ENCODE peak calls at places on chromosomes 2 and 18, in seven cellular contexts. C is endothelial cell, S is PC-9, O is body of pancreas, F is A549, H is dorsolateral prefrontal cortex, J is kidney. G is an unnamed sample.

GRCh38 chr2:55120634-55121359 is 70.5 kb upstream of the RTN4 start:
- DNase-seq in C (no peak), S (no peak), O (no peak), F (no peak), H (peak; percentile 87), J (peak; percentile 84), G (no peak)

GRCh38 chr2:224159345-224159928 is 120.4 kb upstream of the SERPINE2 start:
- DNase-seq in C (no peak), S (no peak), O (no peak), F (no peak), H (no peak), J (no peak), G (no peak)

GRCh38 chr2:2682700-2683342 is 351.7 kb upstream of the MYT1L start:
- DNase-seq in C (no peak), S (no peak), O (no peak), F (no peak), H (no peak), J (no peak), G (no peak)

GRCh38 chr18:36706313-36706881 is 122.4 kb downstream of the TPGS2 start:
- DNase-seq in C (no peak), S (no peak), O (no peak), F (no peak), H (no peak), J (no peak), G (no peak)

GRCh38 chr2:46305767-46306166 is 8.6 kb downstream of the EPAS1 start:
- DNase-seq in C (no peak), S (peak; percentile 50), O (no peak), F (no peak), H (no peak), J (no peak), G (no peak)

GRCh38 chr2:207744451-207744850 is 25.3 kb downstream of the FZD5 start:
- DNase-seq in C (no peak), S (no peak), O (no peak), F (no peak), H (no peak), J (no peak), G (no peak)

GRCh38 chr2:6883448-6884122 is 6.0 kb downstream of the RSAD2 start:
- DNase-seq in C (no peak), S (no peak), O (no peak), F (no peak), H (no peak), J (no peak), G (no peak)

GRCh38 chr2:157874278-157874825 is 1.8 kb downstream of the ACVR1 start:
- DNase-seq in C (no peak), S (no peak), O (peak; percentile 21), F (no peak), H (peak; percentile 36), J (peak; percentile 63), G (no peak)

GRCh38 chr18:46338761-46339160 is 234.6 kb downstream of the HAUS1 start:
- DNase-seq in C (no peak), S (no peak), O (no peak), F (no peak), H (no peak), J (no peak), G (no peak)

GRCh38 chr2:191691016-191691725 is 13.2 kb downstream of the NABP1 start:
- DNase-seq in C (peak; percentile 55), S (peak; percentile 71), O (peak; percentile 64), F (peak; percentile 68), H (no peak), J (no peak), G (no peak)

GRCh38 chr18:64165906-64166305 is 17.0 kb upstream of the LINC00305 start:
- DNase-seq in C (no peak), S (peak; percentile 41), O (no peak), F (no peak), H (no peak), J (no peak), G (no peak)

GRCh38 chr2:113198790-113199612 is 25.2 kb downstream of the PSD4 start:
- DNase-seq in C (peak; percentile 88), S (peak; percentile 72), O (peak; percentile 93), F (peak; percentile 61), H (peak; percentile 78), J (peak; percentile 94), G (no peak)

GRCh38 chr2:113200736-113201490 is 27.1 kb downstream of the PSD4 start:
- DNase-seq in C (no peak), S (no peak), O (no peak), F (no peak), H (no peak), J (no peak), G (no peak)

GRCh38 chr2:113201496-113202304 is 27.9 kb downstream of the PSD4 start:
- DNase-seq in C (no peak), S (no peak), O (no peak), F (no peak), H (no peak), J (no peak), G (no peak)

GRCh38 chr2:113198048-113198789 is 24.4 kb downstream of the PSD4 start:
- DNase-seq in C (no peak), S (no peak), O (no peak), F (no peak), H (no peak), J (no peak), G (no peak)

GRCh38 chr2:113200236-113200635 is 26.5 kb downstream of the PSD4 start:
- DNase-seq in C (no peak), S (no peak), O (no peak), F (no peak), H (no peak), J (no peak), G (no peak)
- TF ChIP-seq CTCF in C (no peak), S (no peak), O (no peak), F (peak; percentile 8), H (no peak), J (no peak), G (no peak)

DNA sequence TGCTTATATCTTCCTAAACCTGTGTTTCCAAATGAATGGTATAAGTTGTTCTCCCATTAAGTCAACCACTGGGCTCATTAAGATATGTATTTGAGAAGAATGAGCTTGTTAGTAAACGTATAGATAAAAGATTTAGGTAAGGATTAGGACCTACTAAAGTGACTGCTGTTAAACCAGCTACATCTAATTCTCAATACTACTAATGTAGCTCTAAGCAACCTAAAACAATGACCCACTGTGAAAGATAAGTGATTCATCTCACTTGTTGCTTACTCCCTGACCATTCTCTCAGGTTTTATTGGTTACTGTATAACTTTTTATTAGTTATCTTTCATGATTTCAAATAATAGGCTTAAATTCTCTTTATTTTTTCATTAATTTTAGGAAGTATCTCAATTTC is 26.9 kb downstream of the SLC40A1 start:
- DNase-seq in C (no peak), S (no peak), O (no peak), F (no peak), H (no peak), J (no peak), G (no peak)
- TF ChIP-seq CTCF in C (no peak), S (no peak), O (no peak), F (no peak), H (no peak), J (no peak), G (no peak)

GRCh38 chr18:7168408-7168807 is 50.8 kb upstream of the LAMA1 start:
- DNase-seq in C (no peak), S (no peak), O (no peak), F (no peak), H (no peak), J (no peak), G (no peak)

GRCh38 chr18:7170292-7170691 is 52.7 kb upstream of the LAMA1 start:
- DNase-seq in C (no peak), S (no peak), O (no peak), F (no peak), H (no peak), J (no peak), G (no peak)

GRCh38 chr18:7169601-7170000 is 52.0 kb upstream of the LAMA1 start:
- DNase-seq in C (no peak), S (no peak), O (no peak), F (no peak), H (no peak), J (no peak), G (no peak)

GRCh38 chr18:7165846-7166393 is 48.3 kb upstream of the LAMA1 start:
- DNase-seq in C (no peak), S (no peak), O (no peak), F (no peak), H (no peak), J (no peak), G (no peak)

GRCh38 chr18:7164610-7165009 is 47.0 kb upstream of the LAMA1 start:
- DNase-seq in C (peak; percentile 15), S (no peak), O (no peak), F (peak; percentile 6), H (peak; percentile 50), J (no peak), G (no peak)
- TF ChIP-seq CTCF in C (no peak), S (no peak), O (no peak), F (no peak), H (peak; percentile 45), J (no peak), G (peak; percentile 63)

GRCh38 chr2:240664622-240665021 is 18.1 kb downstream of the AQP12B start:
- DNase-seq in C (no peak), S (no peak), O (no peak), F (no peak), H (no peak), J (no peak), G (no peak)

GRCh38 chr2:240662681-240663080 is 20.0 kb downstream of the AQP12B start:
- DNase-seq in C (no peak), S (no peak), O (no peak), F (no peak), H (no peak), J (no peak), G (no peak)

DNA sequence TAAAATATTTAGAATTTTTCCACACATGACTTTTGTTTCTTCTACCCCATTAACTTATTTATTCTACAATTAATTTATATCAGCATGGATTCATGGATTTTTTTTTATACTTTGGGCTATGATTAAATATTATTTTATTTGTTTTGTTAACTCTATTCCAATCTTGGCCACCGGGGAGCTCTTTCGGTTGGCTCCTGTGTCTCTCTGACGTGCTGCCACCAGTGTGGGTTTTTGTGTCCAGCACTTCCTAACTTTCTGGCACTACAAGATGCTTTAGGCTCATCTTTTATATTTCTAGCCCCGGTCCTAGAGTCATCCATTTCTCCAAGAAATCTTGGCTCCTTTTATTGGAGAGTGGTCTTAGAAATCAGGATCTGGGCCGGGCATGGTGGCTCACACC is 18.9 kb downstream of the AQP12B start:
- DNase-seq in C (no peak), S (no peak), O (no peak), F (no peak), H (no peak), J (no peak), G (no peak)
- TF ChIP-seq CTCF in C (no peak), S (no peak), O (no peak), F (no peak), H (no peak), J (no peak), G (peak; percentile 20)

GRCh38 chr2:227323818-227324217 is 1.2 kb upstream of the MFF start:
- DNase-seq in C (no peak), S (no peak), O (no peak), F (no peak), H (no peak), J (no peak), G (no peak)

GRCh38 chr2:227324671-227325055 is 388 bp upstream of the MFF start:
- DNase-seq in C (no peak), S (no peak), O (peak; percentile 13), F (peak; percentile 31), H (no peak), J (no peak), G (peak; percentile 30)

GRCh38 chr2:227326783-227327182 is 1.7 kb downstream of the MFF start:
- DNase-seq in C (no peak), S (no peak), O (no peak), F (no peak), H (no peak), J (no peak), G (no peak)

GRCh38 chr2:227325824-227326195 is 759 bp downstream of the MFF start:
- DNase-seq in C (peak; percentile 52), S (peak; percentile 49), O (peak; percentile 46), F (peak; percentile 22), H (no peak), J (peak; percentile 73), G (no peak)

GRCh38 chr2:227325056-227325823 is at the start of gene MFF:
- DNase-seq in C (peak; percentile 89), S (peak; percentile 80), O (peak; percentile 95), F (peak; percentile 87), H (peak; percentile 93), J (peak; percentile 98), G (peak; percentile 61)
- TF ChIP-seq CTCF in C (no peak), S (peak; percentile 43), O (peak; percentile 15), F (peak; percentile 37), H (peak; percentile 28), J (peak; percentile 18), G (peak; percentile 66)

G was measured in Panc1.